ENCODE peak calls at places on chromosomes 12 and 14, in ten cellular contexts. J is GM12891, E is hypothalamus, Q is ovary, A is fibroblast of mammary gland, L is GM13977, T is memory B cell, Y is WERI-Rb-1, I is left ventricle myocardium inferior, S is non-pigmented ciliary epithelial cell. M is an unnamed sample.

GRCh38 chr14:53411110-53411509 is 258.0 kb upstream of the DDHD1 start:
- DNase-seq in I (no peak), J (no peak), Y (no peak), A (peak; percentile 79), E (no peak), T (no peak), S (peak; percentile 64), L (no peak), Q (no peak), M (no peak)

GRCh38 chr14:72060917-72061316 is 128.7 kb downstream of the RGS6 start:
- DNase-seq in E (no peak), J (no peak), Y (no peak), I (no peak), L (no peak), S (no peak), T (no peak), Q (no peak), A (no peak), M (no peak)

GRCh38 chr12:57744194-57744776 is 554 bp upstream of the TSPAN31 start:
- DNase-seq in A (peak; percentile 90), I (peak; percentile 72), J (no peak), E (peak; percentile 71), S (peak; percentile 26), L (peak; percentile 75), Q (peak; percentile 85), Y (peak; percentile 76), T (peak; percentile 80), M (no peak)

GRCh38 chr14:37593496-37594237 is 1.4 kb downstream of the FOXA1 start:
- DNase-seq in L (peak; percentile 9), S (no peak), T (no peak), Y (no peak), J (no peak), Q (no peak), E (no peak), I (no peak), A (no peak), M (no peak)

GRCh38 chr12:29710104-29710503 is 73.6 kb downstream of the TMTC1 start:
- DNase-seq in L (no peak), I (peak; percentile 39), E (peak; percentile 38), T (no peak), S (no peak), A (peak; percentile 23), J (no peak), Q (peak; percentile 25), Y (no peak), M (no peak)

GRCh38 chr12:103884316-103884715 is 43.3 kb upstream of the NT5DC3 start:
- DNase-seq in T (peak; percentile 23), A (peak; percentile 66), E (no peak), Q (peak; percentile 24), J (no peak), S (peak; percentile 47), I (no peak), Y (peak; percentile 24), L (peak; percentile 59), M (no peak)

GRCh38 chr12:46930101-46930500 is 104.3 kb upstream of the SLC38A4 start:
- DNase-seq in S (no peak), Y (no peak), J (no peak), A (no peak), Q (no peak), L (no peak), I (no peak), E (no peak), T (no peak), M (no peak)

GRCh38 chr12:1466481-1467260 is 127.7 kb downstream of the FBXL14 start:
- DNase-seq in S (no peak), L (no peak), J (no peak), E (no peak), T (no peak), Y (no peak), A (no peak), Q (no peak), I (no peak), M (no peak)

GRCh38 chr14:93906341-93907329 is 20.5 kb upstream of the FAM181A start:
- DNase-seq in I (no peak), J (peak; percentile 77), T (no peak), Y (peak; percentile 79), Q (peak; percentile 40), E (peak; percentile 38), S (no peak), A (peak; percentile 37), L (peak; percentile 85), M (peak; percentile 86)

GRCh38 chr14:52072266-52072780 is 3.5 kb upstream of the NID2 start:
- DNase-seq in L (no peak), S (no peak), T (no peak), Q (no peak), A (no peak), Y (peak; percentile 10), E (no peak), J (no peak), I (no peak), M (no peak)

GRCh38 chr12:2270846-2271245 is 218.1 kb downstream of the CACNA1C start:
- DNase-seq in L (no peak), E (no peak), A (no peak), T (no peak), I (no peak), J (no peak), Q (no peak), S (no peak), Y (no peak), M (no peak)

GRCh38 chr12:118136559-118137003 is 657 bp downstream of the PEBP1 start:
- DNase-seq in T (peak; percentile 13), S (no peak), Y (no peak), L (peak; percentile 64), J (peak; percentile 35), A (peak; percentile 52), Q (peak; percentile 58), I (peak; percentile 46), E (peak; percentile 50), M (peak; percentile 51)

GRCh38 chr14:101072531-101072930 is 169.0 kb upstream of the RTL1 start:
- DNase-seq in Y (no peak), L (no peak), Q (no peak), E (no peak), S (no peak), T (no peak), A (no peak), I (no peak), J (no peak), M (no peak)

GRCh38 chr14:58699656-58700055 is 61.9 kb downstream of the DACT1 start:
- DNase-seq in E (no peak), T (no peak), I (no peak), S (no peak), A (no peak), J (no peak), L (no peak), Y (no peak), Q (no peak), M (no peak)

GRCh38 chr14:51395361-51395849 is 155.4 kb downstream of the TMX1 start:
- DNase-seq in J (no peak), A (peak; percentile 98), Q (peak; percentile 26), I (peak; percentile 65), T (no peak), S (peak; percentile 82), L (no peak), Y (peak; percentile 95), E (peak; percentile 10), M (peak; percentile 48)

GRCh38 chr12:110647669-110648068 is 33.7 kb downstream of the TCTN1 start:
- DNase-seq in E (no peak), J (no peak), L (no peak), A (no peak), T (peak; percentile 75), Q (no peak), I (no peak), S (no peak), Y (no peak), M (no peak)

M was measured in HAP-1.